ENCODE peak calls at places on chromosome 1, in four cellular contexts. L is heart left ventricle, V is breast epithelium, S is mesothelial cell of epicardium. K is an unnamed sample.

GRCh38 chr1:204837440-204838084 is 33.1 kb upstream of the NFASC start:
- DNase-seq in L (no peak), V (no peak), S (peak), K (peak)

GRCh38 chr1:67618285-67619018 is 66.5 kb upstream of the GADD45A start:
- DNase-seq in L (peak), V (peak), S (no peak), K (no peak)

GRCh38 chr1:91054780-91055481 is 33.1 kb upstream of the ZNF644 start:
- DNase-seq in L (no peak), V (no peak), S (no peak), K (peak)

GRCh38 chr1:76868154-76868882 is 1.0 kb downstream of the ST6GALNAC5 start:
- DNase-seq in L (peak), V (no peak), S (peak), K (peak)

GRCh38 chr1:36934061-36934460 is 100.3 kb downstream of the GRIK3 start:
- DNase-seq in L (no peak), V (no peak), S (no peak), K (no peak)

GRCh38 chr1:241972703-241973375 is 15.3 kb downstream of the BECN2 start:
- DNase-seq in L (no peak), V (no peak), S (peak), K (no peak)

GRCh38 chr1:221774054-221774842 is 32.4 kb upstream of the DUSP10 start:
- DNase-seq in L (no peak), V (no peak), S (no peak), K (no peak)

GRCh38 chr1:38027201-38028104 is 14.9 kb downstream of the UTP11 start:
- DNase-seq in L (no peak), V (peak), S (no peak), K (peak)

GRCh38 chr1:67566803-67567202 is 118.2 kb upstream of the GADD45A start:
- DNase-seq in L (no peak), V (no peak), S (no peak), K (no peak)

GRCh38 chr1:37475380-37476086 is 1.2 kb downstream of the ZC3H12A start:
- DNase-seq in L (no peak), V (no peak), S (no peak), K (no peak)

GRCh38 chr1:39955547-39956539 is 898 bp downstream of the MFSD2A start:
- DNase-seq in L (no peak), V (peak), S (no peak), K (peak)

GRCh38 chr1:162497104-162497722 is 405 bp upstream of the UHMK1 start:
- DNase-seq in L (no peak), V (no peak), S (no peak), K (no peak)

GRCh38 chr1:13807213-13807612 is 107.2 kb downstream of the PRDM2 start:
- DNase-seq in L (no peak), V (no peak), S (no peak), K (no peak)

GRCh38 chr1:230976360-230976759 is 2.3 kb downstream of the TTC13 start:
- DNase-seq in L (no peak), V (no peak), S (no peak), K (no peak)

GRCh38 chr1:51313961-51314777 is 16.2 kb downstream of the TTC39A start:
- DNase-seq in L (peak), V (no peak), S (no peak), K (no peak)

GRCh38 chr1:8075511-8076051 is 49.5 kb upstream of the ERRFI1 start:
- DNase-seq in L (no peak), V (no peak), S (no peak), K (no peak)

GRCh38 chr1:155078496-155079209 is at the start of gene EFNA3:
- DNase-seq in L (peak), V (peak), S (peak), K (peak)

GRCh38 chr1:17184161-17184665 is 20.7 kb upstream of the PADI1 start:
- DNase-seq in L (no peak), V (no peak), S (no peak), K (no peak)

GRCh38 chr1:236913371-236914037 is 90.7 kb downstream of the MT1HL1 start:
- DNase-seq in L (no peak), V (no peak), S (no peak), K (no peak)

GRCh38 chr1:27408151-27408550 is 15.7 kb downstream of the GPR3 start:
- DNase-seq in L (no peak), V (no peak), S (no peak), K (no peak)

GRCh38 chr1:159229486-159229885 is 24.8 kb downstream of the ACKR1 start:
- DNase-seq in L (no peak), V (peak), S (no peak), K (no peak)

GRCh38 chr1:186882372-186883134 is 53.8 kb downstream of the PLA2G4A start:
- DNase-seq in L (no peak), V (no peak), S (no peak), K (no peak)

GRCh38 chr1:1197188-1197500 is 9.2 kb downstream of the TNFRSF18 start:
- DNase-seq in L (no peak), V (no peak), S (no peak), K (no peak)

GRCh38 chr1:186783193-186783592 is 45.6 kb upstream of the PLA2G4A start:
- DNase-seq in L (no peak), V (no peak), S (no peak), K (no peak)

GRCh38 chr1:154710091-154710490 is 102.1 kb upstream of the ADAR start:
- DNase-seq in L (no peak), V (no peak), S (no peak), K (no peak)

GRCh38 chr1:228733576-228733975 is 1.7 kb upstream of the RHOU start:
- DNase-seq in L (no peak), V (no peak), S (no peak), K (no peak)

GRCh38 chr1:212647004-212647403 is 38.4 kb downstream of the ATF3 start:
- DNase-seq in L (no peak), V (no peak), S (no peak), K (no peak)

GRCh38 chr1:201605385-201605747 is 66.4 kb downstream of the NAV1 start:
- DNase-seq in L (no peak), V (no peak), S (no peak), K (no peak)

GRCh38 chr1:207520946-207521345 is 25.0 kb downstream of the CR1 start:
- DNase-seq in L (no peak), V (no peak), S (no peak), K (no peak)

DNA sequence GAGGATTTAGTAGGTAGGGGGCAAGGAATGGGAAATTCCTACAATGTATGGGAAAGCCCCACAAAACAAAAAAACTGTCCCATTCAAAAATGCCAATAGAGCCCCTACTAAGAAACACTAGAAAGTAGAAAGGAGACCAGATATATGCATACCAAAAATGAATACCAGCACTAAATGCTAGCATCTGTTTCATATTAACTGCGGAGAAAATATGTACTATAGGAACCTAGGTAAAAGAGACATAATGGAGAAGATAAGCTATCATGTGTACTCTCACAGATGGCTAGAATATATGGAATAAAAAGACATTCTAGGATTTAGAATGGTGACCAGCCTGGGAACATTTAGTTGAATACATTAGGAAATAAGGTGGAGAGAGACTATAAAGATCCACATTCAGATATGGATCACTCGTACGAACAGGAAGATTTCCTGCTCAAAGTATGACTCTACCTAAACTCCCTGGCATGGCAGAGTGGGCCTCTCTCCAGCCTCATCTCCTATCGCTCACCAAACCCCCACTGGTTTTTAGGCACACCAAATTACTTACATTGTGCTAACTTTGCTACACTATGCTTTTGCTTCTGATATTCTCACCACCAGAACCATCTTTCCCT is 18.3 kb downstream of the ZNHIT6 start:
- DNase-seq in L (no peak), V (no peak), S (no peak), K (no peak)
- TF ChIP-seq CTCF in L (no peak), V (no peak), S (no peak), K (no peak)

GRCh38 chr1:205858141-205858961 is 8.4 kb upstream of the PM20D1 start:
- DNase-seq in L (no peak), V (no peak), S (no peak), K (no peak)
- TF ChIP-seq CTCF in L (peak), V (no peak), S (no peak), K (no peak)

GRCh38 chr1:198153103-198153502 is 3.7 kb upstream of the NEK7 start:
- DNase-seq in L (peak), V (peak), S (no peak), K (no peak)

GRCh38 chr1:198156111-198156744 is 570 bp upstream of the NEK7 start:
- DNase-seq in L (peak), V (peak), S (no peak), K (peak)

GRCh38 chr1:198155253-198155652 is 1.5 kb upstream of the NEK7 start:
- DNase-seq in L (no peak), V (no peak), S (no peak), K (no peak)

GRCh38 chr1:198151688-198152087 is 5.1 kb upstream of the NEK7 start:
- DNase-seq in L (no peak), V (no peak), S (no peak), K (no peak)

DNA sequence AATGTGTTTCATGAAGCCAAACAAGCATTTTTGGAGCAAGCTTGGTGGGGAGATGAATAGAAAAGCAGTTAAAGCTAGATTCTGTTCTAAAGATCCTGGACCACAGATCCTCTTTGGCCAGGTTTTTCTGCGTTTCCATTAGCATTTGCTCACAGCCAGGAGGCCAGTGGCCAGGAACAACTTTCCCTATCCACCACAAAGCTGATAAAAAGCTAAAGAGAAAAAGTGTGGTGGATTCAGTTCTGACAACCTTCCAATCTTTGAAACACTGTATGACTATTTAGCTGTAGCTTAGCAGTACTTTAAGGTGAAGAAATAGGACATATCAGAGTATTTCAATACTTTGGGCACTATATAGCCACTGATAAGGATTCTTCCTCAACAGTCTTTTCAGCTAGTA is 3.0 kb upstream of the NEK7 start:
- DNase-seq in L (no peak), V (no peak), S (no peak), K (no peak)
- TF ChIP-seq CTCF in L (no peak), V (no peak), S (no peak), K (no peak)

DNA sequence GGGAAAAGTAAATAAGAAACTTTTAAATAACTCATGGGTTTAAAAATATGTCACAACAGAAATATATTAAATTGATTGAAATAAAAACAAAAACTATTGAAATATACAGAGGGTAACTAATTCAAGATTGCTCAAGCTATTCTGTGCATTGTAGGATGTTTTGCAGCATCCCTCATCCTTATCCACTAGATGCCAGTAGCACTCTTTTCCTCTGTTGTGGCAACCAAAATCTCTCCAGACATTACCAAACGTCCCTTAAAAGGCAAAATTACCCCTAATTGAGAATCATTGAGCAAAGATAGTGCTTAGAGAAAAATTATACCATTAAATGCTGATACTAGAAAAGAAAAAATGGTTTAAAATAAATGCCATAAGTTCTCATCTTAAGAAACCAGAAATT is 682.6 kb downstream of the RWDD3 start:
- DNase-seq in L (no peak), V (no peak), S (no peak), K (no peak)
- TF ChIP-seq CTCF in L (peak), V (no peak), S (no peak), K (peak)